ENCODE peak calls at places on chromosome 14, in eight cellular contexts. One of them, this sample, is unnamed.

GRCh38 chr14:83462759-83463158 is 1929.1 kb upstream of the SEL1L start:
- DNase-seq in body of pancreas: no peak
- DNase-seq in lower leg skin: no peak
- DNase-seq in sigmoid colon: no peak
- DNase-seq in Peyer's patch: no peak
- DNase-seq in esophagus squamous epithelium: no peak
- DNase-seq in A549: no peak
- DNase-seq in tibial nerve: no peak
- DNase-seq in this sample: no peak

GRCh38 chr14:37466623-37467088 is 128.4 kb downstream of the FOXA1 start:
- DNase-seq in Peyer's patch: no peak
- DNase-seq in sigmoid colon: no peak
- DNase-seq in esophagus squamous epithelium: no peak
- DNase-seq in lower leg skin: no peak
- DNase-seq in tibial nerve: no peak
- DNase-seq in body of pancreas: no peak
- DNase-seq in A549: peak; percentile 30
- DNase-seq in this sample: no peak

GRCh38 chr14:75927564-75928087 is 54.2 kb downstream of the TGFB3 start:
- DNase-seq in A549: no peak
- DNase-seq in Peyer's patch: no peak
- DNase-seq in body of pancreas: no peak
- DNase-seq in esophagus squamous epithelium: no peak
- DNase-seq in sigmoid colon: no peak
- DNase-seq in tibial nerve: no peak
- DNase-seq in lower leg skin: no peak
- DNase-seq in this sample: no peak

GRCh38 chr14:78316058-78316457 is 145.9 kb downstream of the NRXN3 start:
- DNase-seq in lower leg skin: no peak
- DNase-seq in body of pancreas: no peak
- DNase-seq in A549: no peak
- DNase-seq in sigmoid colon: no peak
- DNase-seq in Peyer's patch: no peak
- DNase-seq in tibial nerve: no peak
- DNase-seq in esophagus squamous epithelium: no peak
- DNase-seq in this sample: no peak

GRCh38 chr14:21940887-21941855 is 267.6 kb upstream of the OR4E1 start:
- DNase-seq in Peyer's patch: peak; percentile 50
- DNase-seq in body of pancreas: no peak
- DNase-seq in sigmoid colon: no peak
- DNase-seq in esophagus squamous epithelium: no peak
- DNase-seq in A549: peak; percentile 56
- DNase-seq in lower leg skin: no peak
- DNase-seq in tibial nerve: no peak
- DNase-seq in this sample: no peak

GRCh38 chr14:34201909-34202622 is 251.2 kb upstream of the EGLN3 start:
- DNase-seq in esophagus squamous epithelium: no peak
- DNase-seq in Peyer's patch: no peak
- DNase-seq in sigmoid colon: no peak
- DNase-seq in body of pancreas: no peak
- DNase-seq in A549: no peak
- DNase-seq in tibial nerve: no peak
- DNase-seq in lower leg skin: no peak
- DNase-seq in this sample: no peak

GRCh38 chr14:68408680-68409079 is 384.2 kb downstream of the ZFP36L1 start:
- DNase-seq in lower leg skin: no peak
- DNase-seq in sigmoid colon: no peak
- DNase-seq in esophagus squamous epithelium: no peak
- DNase-seq in A549: peak; percentile 35
- DNase-seq in Peyer's patch: no peak
- DNase-seq in tibial nerve: no peak
- DNase-seq in body of pancreas: no peak
- DNase-seq in this sample: no peak

GRCh38 chr14:104200591-104200990 is 62.2 kb downstream of the KIF26A start:
- DNase-seq in sigmoid colon: no peak
- DNase-seq in tibial nerve: no peak
- DNase-seq in Peyer's patch: no peak
- DNase-seq in body of pancreas: no peak
- DNase-seq in lower leg skin: no peak
- DNase-seq in esophagus squamous epithelium: no peak
- DNase-seq in A549: no peak
- DNase-seq in this sample: no peak

GRCh38 chr14:102760485-102761193 is 16.6 kb upstream of the TRAF3 start:
- DNase-seq in Peyer's patch: no peak
- DNase-seq in lower leg skin: no peak
- DNase-seq in esophagus squamous epithelium: no peak
- DNase-seq in A549: no peak
- DNase-seq in body of pancreas: no peak
- DNase-seq in tibial nerve: no peak
- DNase-seq in sigmoid colon: no peak
- DNase-seq in this sample: no peak

GRCh38 chr14:51862839-51863235 is 2.4 kb downstream of the GNG2 start:
- DNase-seq in tibial nerve: no peak
- DNase-seq in sigmoid colon: no peak
- DNase-seq in lower leg skin: no peak
- DNase-seq in esophagus squamous epithelium: no peak
- DNase-seq in body of pancreas: no peak
- DNase-seq in Peyer's patch: no peak
- DNase-seq in A549: no peak
- DNase-seq in this sample: no peak

GRCh38 chr14:33567003-33567735 is 383.7 kb downstream of the EGLN3 start:
- DNase-seq in body of pancreas: no peak
- DNase-seq in lower leg skin: no peak
- DNase-seq in A549: no peak
- DNase-seq in tibial nerve: no peak
- DNase-seq in sigmoid colon: no peak
- DNase-seq in Peyer's patch: no peak
- DNase-seq in esophagus squamous epithelium: no peak
- DNase-seq in this sample: no peak

GRCh38 chr14:79082883-79083282 is 912.7 kb downstream of the NRXN3 start:
- DNase-seq in body of pancreas: no peak
- DNase-seq in A549: no peak
- DNase-seq in sigmoid colon: no peak
- DNase-seq in tibial nerve: no peak
- DNase-seq in esophagus squamous epithelium: no peak
- DNase-seq in lower leg skin: no peak
- DNase-seq in Peyer's patch: no peak
- DNase-seq in this sample: no peak

GRCh38 chr14:29895591-29896043 is 32.0 kb downstream of the PRKD1 start:
- DNase-seq in sigmoid colon: no peak
- DNase-seq in tibial nerve: no peak
- DNase-seq in lower leg skin: no peak
- DNase-seq in body of pancreas: no peak
- DNase-seq in Peyer's patch: no peak
- DNase-seq in esophagus squamous epithelium: no peak
- DNase-seq in A549: no peak
- DNase-seq in this sample: no peak

GRCh38 chr14:50013198-50013918 is 103.0 kb downstream of the VCPKMT start:
- DNase-seq in sigmoid colon: no peak
- DNase-seq in A549: no peak
- DNase-seq in Peyer's patch: no peak
- DNase-seq in body of pancreas: no peak
- DNase-seq in tibial nerve: no peak
- DNase-seq in esophagus squamous epithelium: no peak
- DNase-seq in lower leg skin: no peak
- DNase-seq in this sample: no peak

DNA sequence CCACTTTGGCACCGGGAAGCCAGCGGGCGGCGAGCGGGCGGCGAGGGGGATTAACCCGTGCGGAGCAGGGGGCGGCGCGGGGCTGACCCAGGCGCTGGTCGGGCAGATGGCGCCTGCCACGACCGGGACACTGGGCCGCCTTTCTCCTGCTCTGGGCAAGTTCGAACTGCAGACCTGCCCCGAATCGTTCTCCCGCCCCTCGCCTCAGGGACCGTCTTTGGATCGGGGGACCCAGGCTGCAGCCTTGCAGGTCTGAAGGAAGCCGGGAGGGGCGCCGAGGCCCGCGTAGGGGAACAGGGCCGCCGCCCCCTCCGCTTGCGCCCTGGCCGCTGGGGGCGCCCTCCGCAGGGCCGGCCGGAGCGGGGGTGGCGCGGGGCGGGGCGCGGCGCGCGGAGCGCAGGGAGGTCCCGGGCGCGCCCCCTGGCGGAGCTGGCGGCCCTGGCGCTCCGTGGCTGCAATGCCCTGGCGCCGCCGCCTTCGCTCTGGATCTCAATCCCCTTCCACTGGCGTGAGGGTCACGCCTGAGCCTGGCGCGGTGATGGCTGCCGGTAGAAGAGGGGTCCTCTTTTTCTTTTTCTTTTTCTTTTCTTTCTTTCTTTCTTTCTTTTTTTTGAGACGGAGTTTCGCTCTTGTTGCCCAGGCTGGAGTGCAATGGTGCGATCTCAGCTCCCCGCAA is 447 bp upstream of the LTBP2 start:
- DNase-seq in sigmoid colon: peak; percentile 86
- DNase-seq in A549: peak; percentile 78
- DNase-seq in tibial nerve: peak; percentile 65
- DNase-seq in lower leg skin: no peak
- DNase-seq in body of pancreas: peak; percentile 84
- DNase-seq in esophagus squamous epithelium: no peak
- DNase-seq in Peyer's patch: peak; percentile 91
- DNase-seq in this sample: peak; percentile 89
- TF ChIP-seq POLR2A in sigmoid colon: no peak
- TF ChIP-seq POLR2A in A549: no peak
- TF ChIP-seq POLR2A in tibial nerve: peak; percentile 25
- TF ChIP-seq POLR2A in lower leg skin: no peak
- TF ChIP-seq POLR2A in body of pancreas: peak; percentile 15
- TF ChIP-seq POLR2A in esophagus squamous epithelium: no peak
- TF ChIP-seq POLR2A in Peyer's patch: no peak
- TF ChIP-seq POLR2A in this sample: no peak

GRCh38 chr14:61107148-61107641 is 126.2 kb downstream of the SLC38A6 start:
- DNase-seq in tibial nerve: peak; percentile 39
- DNase-seq in sigmoid colon: peak; percentile 80
- DNase-seq in A549: no peak
- DNase-seq in Peyer's patch: no peak
- DNase-seq in body of pancreas: peak; percentile 17
- DNase-seq in lower leg skin: no peak
- DNase-seq in esophagus squamous epithelium: no peak
- DNase-seq in this sample: no peak

GRCh38 chr14:61108742-61109141 is 127.7 kb downstream of the SLC38A6 start:
- DNase-seq in sigmoid colon: no peak
- DNase-seq in body of pancreas: no peak
- DNase-seq in esophagus squamous epithelium: no peak
- DNase-seq in tibial nerve: no peak
- DNase-seq in lower leg skin: no peak
- DNase-seq in A549: no peak
- DNase-seq in Peyer's patch: no peak
- DNase-seq in this sample: no peak

GRCh38 chr14:61107896-61108295 is 126.9 kb downstream of the SLC38A6 start:
- DNase-seq in esophagus squamous epithelium: no peak
- DNase-seq in sigmoid colon: no peak
- DNase-seq in tibial nerve: no peak
- DNase-seq in Peyer's patch: no peak
- DNase-seq in body of pancreas: no peak
- DNase-seq in lower leg skin: no peak
- DNase-seq in A549: no peak
- DNase-seq in this sample: no peak

GRCh38 chr14:61104358-61104757 is 123.3 kb downstream of the SLC38A6 start:
- DNase-seq in tibial nerve: no peak
- DNase-seq in Peyer's patch: no peak
- DNase-seq in sigmoid colon: no peak
- DNase-seq in lower leg skin: no peak
- DNase-seq in body of pancreas: no peak
- DNase-seq in esophagus squamous epithelium: no peak
- DNase-seq in A549: no peak
- DNase-seq in this sample: no peak

GRCh38 chr14:61106627-61107147 is 125.6 kb downstream of the SLC38A6 start:
- DNase-seq in esophagus squamous epithelium: no peak
- DNase-seq in body of pancreas: no peak
- DNase-seq in Peyer's patch: no peak
- DNase-seq in sigmoid colon: no peak
- DNase-seq in A549: peak; percentile 20
- DNase-seq in tibial nerve: no peak
- DNase-seq in lower leg skin: no peak
- DNase-seq in this sample: no peak
- TF ChIP-seq CTCF in esophagus squamous epithelium: no peak
- TF ChIP-seq CTCF in body of pancreas: no peak
- TF ChIP-seq CTCF in Peyer's patch: no peak
- TF ChIP-seq CTCF in sigmoid colon: no peak
- TF ChIP-seq CTCF in A549: peak; percentile 19
- TF ChIP-seq CTCF in tibial nerve: no peak
- TF ChIP-seq CTCF in lower leg skin: no peak
- TF ChIP-seq CTCF in this sample: no peak

GRCh38 chr14:81474685-81475324 is 58.8 kb downstream of the SEL1L start:
- DNase-seq in lower leg skin: no peak
- DNase-seq in tibial nerve: no peak
- DNase-seq in body of pancreas: no peak
- DNase-seq in sigmoid colon: no peak
- DNase-seq in A549: no peak
- DNase-seq in Peyer's patch: no peak
- DNase-seq in esophagus squamous epithelium: no peak
- DNase-seq in this sample: no peak

GRCh38 chr14:81471062-81471461 is 62.6 kb downstream of the SEL1L start:
- DNase-seq in sigmoid colon: no peak
- DNase-seq in tibial nerve: no peak
- DNase-seq in A549: no peak
- DNase-seq in body of pancreas: no peak
- DNase-seq in esophagus squamous epithelium: no peak
- DNase-seq in Peyer's patch: no peak
- DNase-seq in lower leg skin: no peak
- DNase-seq in this sample: no peak

GRCh38 chr14:81472096-81472800 is 61.4 kb downstream of the SEL1L start:
- DNase-seq in sigmoid colon: no peak
- DNase-seq in lower leg skin: no peak
- DNase-seq in Peyer's patch: no peak
- DNase-seq in esophagus squamous epithelium: no peak
- DNase-seq in body of pancreas: no peak
- DNase-seq in A549: no peak
- DNase-seq in tibial nerve: no peak
- DNase-seq in this sample: no peak

GRCh38 chr14:81474156-81474492 is 59.5 kb downstream of the SEL1L start:
- DNase-seq in sigmoid colon: no peak
- DNase-seq in esophagus squamous epithelium: no peak
- DNase-seq in Peyer's patch: no peak
- DNase-seq in lower leg skin: no peak
- DNase-seq in A549: no peak
- DNase-seq in body of pancreas: no peak
- DNase-seq in tibial nerve: no peak
- DNase-seq in this sample: no peak

GRCh38 chr14:81473456-81474155 is 60.0 kb downstream of the SEL1L start:
- DNase-seq in Peyer's patch: no peak
- DNase-seq in A549: no peak
- DNase-seq in sigmoid colon: no peak
- DNase-seq in esophagus squamous epithelium: no peak
- DNase-seq in lower leg skin: no peak
- DNase-seq in body of pancreas: no peak
- DNase-seq in tibial nerve: no peak
- DNase-seq in this sample: no peak
- TF ChIP-seq POLR2A in Peyer's patch: no peak
- TF ChIP-seq POLR2A in A549: no peak
- TF ChIP-seq POLR2A in sigmoid colon: no peak
- TF ChIP-seq POLR2A in esophagus squamous epithelium: no peak
- TF ChIP-seq POLR2A in lower leg skin: no peak
- TF ChIP-seq POLR2A in body of pancreas: no peak
- TF ChIP-seq POLR2A in tibial nerve: no peak
- TF ChIP-seq POLR2A in this sample: no peak

DNA sequence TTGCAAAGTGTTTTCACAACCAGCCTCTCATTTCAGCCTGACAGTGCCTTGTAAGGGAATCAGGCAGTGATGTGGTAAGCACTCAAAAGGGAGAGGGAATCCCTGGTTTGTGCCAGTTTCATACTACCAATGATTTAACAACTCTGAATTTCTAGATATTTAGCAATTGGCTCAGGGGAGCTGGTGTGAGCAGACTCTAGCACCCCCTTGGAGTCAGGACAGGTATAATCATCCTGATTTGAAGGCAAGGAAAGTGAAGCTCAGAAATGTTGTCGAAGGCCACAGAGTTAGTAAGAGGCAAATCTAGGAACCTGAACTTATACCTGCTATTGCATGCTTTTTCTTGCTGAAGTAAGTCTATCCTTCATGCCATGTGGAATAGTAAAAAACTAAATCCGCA is 63.1 kb upstream of the DACT1 start:
- DNase-seq in body of pancreas: no peak
- DNase-seq in sigmoid colon: no peak
- DNase-seq in lower leg skin: no peak
- DNase-seq in esophagus squamous epithelium: no peak
- DNase-seq in A549: peak; percentile 7
- DNase-seq in Peyer's patch: no peak
- DNase-seq in tibial nerve: no peak
- DNase-seq in this sample: no peak
- TF ChIP-seq CTCF in body of pancreas: no peak
- TF ChIP-seq CTCF in sigmoid colon: no peak
- TF ChIP-seq CTCF in lower leg skin: no peak
- TF ChIP-seq CTCF in esophagus squamous epithelium: no peak
- TF ChIP-seq CTCF in A549: no peak
- TF ChIP-seq CTCF in Peyer's patch: no peak
- TF ChIP-seq CTCF in tibial nerve: no peak
- TF ChIP-seq CTCF in this sample: no peak